ENCODE peak calls at places on chromosome 16, in nine cellular contexts. One of them, this sample, is unnamed.
A peak's percentile ranks its signal among the peaks of the same experiment; 100 is the strongest.

GRCh38 chr16:58411736-58412614 is 19.7 kb downstream of the GINS3 start:
- DNase-seq in progenitor cell of endocrine pancreas: no peak
- DNase-seq in body of pancreas: no peak
- DNase-seq in neural crest cell: no peak
- DNase-seq in stimulated activated naive CD8-positive, alpha-beta T cell treated with anti-CD3 and anti-CD28 coated beads, Interleukin-15, amount 100 ng/mL, for 72 hours: no peak
- DNase-seq in endothelial cell: no peak
- DNase-seq in heart left ventricle: no peak
- DNase-seq in SHP77: no peak
- DNase-seq in T1000: no peak
- DNase-seq in this sample: no peak

GRCh38 chr16:4744758-4745569 is 10.6 kb downstream of the DNAAF8 start:
- DNase-seq in progenitor cell of endocrine pancreas: no peak
- DNase-seq in body of pancreas: no peak
- DNase-seq in neural crest cell: no peak
- DNase-seq in stimulated activated naive CD8-positive, alpha-beta T cell treated with anti-CD3 and anti-CD28 coated beads, Interleukin-15, amount 100 ng/mL, for 72 hours: no peak
- DNase-seq in endothelial cell: no peak
- DNase-seq in heart left ventricle: no peak
- DNase-seq in SHP77: no peak
- DNase-seq in T1000: no peak
- DNase-seq in this sample: no peak

GRCh38 chr16:17467923-17468540 is 2.7 kb downstream of the XYLT1 start:
- DNase-seq in progenitor cell of endocrine pancreas: peak; percentile 59
- DNase-seq in body of pancreas: peak; percentile 65
- DNase-seq in neural crest cell: peak; percentile 71
- DNase-seq in stimulated activated naive CD8-positive, alpha-beta T cell treated with anti-CD3 and anti-CD28 coated beads, Interleukin-15, amount 100 ng/mL, for 72 hours: peak; percentile 37
- DNase-seq in endothelial cell: peak; percentile 75
- DNase-seq in heart left ventricle: peak; percentile 59
- DNase-seq in SHP77: peak; percentile 59
- DNase-seq in T1000: peak; percentile 31
- DNase-seq in this sample: peak; percentile 74

GRCh38 chr16:19084139-19084538 is 16.7 kb downstream of the COQ7 start:
- DNase-seq in progenitor cell of endocrine pancreas: no peak
- DNase-seq in body of pancreas: no peak
- DNase-seq in neural crest cell: no peak
- DNase-seq in stimulated activated naive CD8-positive, alpha-beta T cell treated with anti-CD3 and anti-CD28 coated beads, Interleukin-15, amount 100 ng/mL, for 72 hours: no peak
- DNase-seq in endothelial cell: no peak
- DNase-seq in heart left ventricle: no peak
- DNase-seq in SHP77: no peak
- DNase-seq in T1000: no peak
- DNase-seq in this sample: no peak

GRCh38 chr16:51591480-51591879 is 440.4 kb upstream of the SALL1 start:
- DNase-seq in progenitor cell of endocrine pancreas: no peak
- DNase-seq in body of pancreas: no peak
- DNase-seq in neural crest cell: no peak
- DNase-seq in stimulated activated naive CD8-positive, alpha-beta T cell treated with anti-CD3 and anti-CD28 coated beads, Interleukin-15, amount 100 ng/mL, for 72 hours: no peak
- DNase-seq in endothelial cell: no peak
- DNase-seq in heart left ventricle: no peak
- DNase-seq in SHP77: no peak
- DNase-seq in T1000: no peak
- DNase-seq in this sample: no peak

GRCh38 chr16:70692130-70692470 is 6.2 kb upstream of the MTSS2 start:
- DNase-seq in progenitor cell of endocrine pancreas: no peak
- DNase-seq in body of pancreas: no peak
- DNase-seq in neural crest cell: no peak
- DNase-seq in stimulated activated naive CD8-positive, alpha-beta T cell treated with anti-CD3 and anti-CD28 coated beads, Interleukin-15, amount 100 ng/mL, for 72 hours: no peak
- DNase-seq in endothelial cell: no peak
- DNase-seq in heart left ventricle: no peak
- DNase-seq in SHP77: no peak
- DNase-seq in T1000: no peak
- DNase-seq in this sample: no peak

GRCh38 chr16:28863929-28864886 is 565 bp downstream of the SH2B1 start:
- DNase-seq in progenitor cell of endocrine pancreas: no peak
- DNase-seq in body of pancreas: no peak
- DNase-seq in neural crest cell: no peak
- DNase-seq in stimulated activated naive CD8-positive, alpha-beta T cell treated with anti-CD3 and anti-CD28 coated beads, Interleukin-15, amount 100 ng/mL, for 72 hours: no peak
- DNase-seq in endothelial cell: peak; percentile 30
- DNase-seq in heart left ventricle: no peak
- DNase-seq in SHP77: no peak
- DNase-seq in T1000: no peak
- DNase-seq in this sample: peak; percentile 61

GRCh38 chr16:70157477-70158260 is 15.9 kb upstream of the CLEC18C start:
- DNase-seq in progenitor cell of endocrine pancreas: no peak
- DNase-seq in body of pancreas: no peak
- DNase-seq in neural crest cell: no peak
- DNase-seq in stimulated activated naive CD8-positive, alpha-beta T cell treated with anti-CD3 and anti-CD28 coated beads, Interleukin-15, amount 100 ng/mL, for 72 hours: no peak
- DNase-seq in endothelial cell: no peak
- DNase-seq in heart left ventricle: no peak
- DNase-seq in SHP77: no peak
- DNase-seq in T1000: no peak
- DNase-seq in this sample: no peak

GRCh38 chr16:87203060-87203656 is 114.0 kb downstream of the C16orf95 start:
- DNase-seq in progenitor cell of endocrine pancreas: peak; percentile 61
- DNase-seq in body of pancreas: no peak
- DNase-seq in neural crest cell: peak; percentile 83
- DNase-seq in stimulated activated naive CD8-positive, alpha-beta T cell treated with anti-CD3 and anti-CD28 coated beads, Interleukin-15, amount 100 ng/mL, for 72 hours: peak; percentile 47
- DNase-seq in endothelial cell: peak; percentile 85
- DNase-seq in heart left ventricle: peak; percentile 32
- DNase-seq in SHP77: peak; percentile 75
- DNase-seq in T1000: no peak
- DNase-seq in this sample: peak; percentile 86

GRCh38 chr16:25210758-25211157 is 6.0 kb upstream of the AQP8 start:
- DNase-seq in progenitor cell of endocrine pancreas: no peak
- DNase-seq in body of pancreas: no peak
- DNase-seq in neural crest cell: no peak
- DNase-seq in stimulated activated naive CD8-positive, alpha-beta T cell treated with anti-CD3 and anti-CD28 coated beads, Interleukin-15, amount 100 ng/mL, for 72 hours: peak; percentile 15
- DNase-seq in endothelial cell: no peak
- DNase-seq in heart left ventricle: no peak
- DNase-seq in SHP77: no peak
- DNase-seq in T1000: peak; percentile 21
- DNase-seq in this sample: peak; percentile 54

GRCh38 chr16:28318042-28318597 is 25.8 kb downstream of the SBK1 start:
- DNase-seq in progenitor cell of endocrine pancreas: no peak
- DNase-seq in body of pancreas: no peak
- DNase-seq in neural crest cell: no peak
- DNase-seq in stimulated activated naive CD8-positive, alpha-beta T cell treated with anti-CD3 and anti-CD28 coated beads, Interleukin-15, amount 100 ng/mL, for 72 hours: no peak
- DNase-seq in endothelial cell: no peak
- DNase-seq in heart left ventricle: no peak
- DNase-seq in SHP77: no peak
- DNase-seq in T1000: no peak
- DNase-seq in this sample: no peak

GRCh38 chr16:25092489-25092888 is 19.1 kb upstream of the LCMT1 start:
- DNase-seq in progenitor cell of endocrine pancreas: no peak
- DNase-seq in body of pancreas: no peak
- DNase-seq in neural crest cell: no peak
- DNase-seq in stimulated activated naive CD8-positive, alpha-beta T cell treated with anti-CD3 and anti-CD28 coated beads, Interleukin-15, amount 100 ng/mL, for 72 hours: no peak
- DNase-seq in endothelial cell: no peak
- DNase-seq in heart left ventricle: no peak
- DNase-seq in SHP77: peak; percentile 46
- DNase-seq in T1000: no peak
- DNase-seq in this sample: no peak

GRCh38 chr16:3157229-3158013 is 22.6 kb downstream of the ZNF213 start:
- DNase-seq in progenitor cell of endocrine pancreas: no peak
- DNase-seq in body of pancreas: peak; percentile 77
- DNase-seq in neural crest cell: peak; percentile 74
- DNase-seq in stimulated activated naive CD8-positive, alpha-beta T cell treated with anti-CD3 and anti-CD28 coated beads, Interleukin-15, amount 100 ng/mL, for 72 hours: peak; percentile 70
- DNase-seq in endothelial cell: peak; percentile 72
- DNase-seq in heart left ventricle: peak; percentile 39
- DNase-seq in SHP77: peak; percentile 56
- DNase-seq in T1000: peak; percentile 87
- DNase-seq in this sample: no peak

GRCh38 chr16:54630284-54630967 is 300.2 kb upstream of the IRX5 start:
- DNase-seq in progenitor cell of endocrine pancreas: no peak
- DNase-seq in body of pancreas: no peak
- DNase-seq in neural crest cell: no peak
- DNase-seq in stimulated activated naive CD8-positive, alpha-beta T cell treated with anti-CD3 and anti-CD28 coated beads, Interleukin-15, amount 100 ng/mL, for 72 hours: no peak
- DNase-seq in endothelial cell: no peak
- DNase-seq in heart left ventricle: no peak
- DNase-seq in SHP77: no peak
- DNase-seq in T1000: no peak
- DNase-seq in this sample: no peak

GRCh38 chr16:87945351-87946042 is 5.7 kb upstream of the BANP start:
- DNase-seq in progenitor cell of endocrine pancreas: peak; percentile 90
- DNase-seq in body of pancreas: peak; percentile 87
- DNase-seq in neural crest cell: no peak
- DNase-seq in stimulated activated naive CD8-positive, alpha-beta T cell treated with anti-CD3 and anti-CD28 coated beads, Interleukin-15, amount 100 ng/mL, for 72 hours: peak; percentile 36
- DNase-seq in endothelial cell: no peak
- DNase-seq in heart left ventricle: peak; percentile 74
- DNase-seq in SHP77: peak; percentile 100
- DNase-seq in T1000: no peak
- DNase-seq in this sample: peak; percentile 42

GRCh38 chr16:76201385-76201784 is 75.8 kb upstream of the CNTNAP4 start:
- DNase-seq in progenitor cell of endocrine pancreas: no peak
- DNase-seq in body of pancreas: no peak
- DNase-seq in neural crest cell: no peak
- DNase-seq in stimulated activated naive CD8-positive, alpha-beta T cell treated with anti-CD3 and anti-CD28 coated beads, Interleukin-15, amount 100 ng/mL, for 72 hours: no peak
- DNase-seq in endothelial cell: no peak
- DNase-seq in heart left ventricle: no peak
- DNase-seq in SHP77: no peak
- DNase-seq in T1000: no peak
- DNase-seq in this sample: no peak

GRCh38 chr16:69720822-69721430 is 5.4 kb downstream of the NQO1 start:
- DNase-seq in progenitor cell of endocrine pancreas: no peak
- DNase-seq in body of pancreas: no peak
- DNase-seq in neural crest cell: no peak
- DNase-seq in stimulated activated naive CD8-positive, alpha-beta T cell treated with anti-CD3 and anti-CD28 coated beads, Interleukin-15, amount 100 ng/mL, for 72 hours: no peak
- DNase-seq in endothelial cell: no peak
- DNase-seq in heart left ventricle: no peak
- DNase-seq in SHP77: no peak
- DNase-seq in T1000: no peak
- DNase-seq in this sample: no peak

GRCh38 chr16:67425581-67425980 is 5.3 kb upstream of the HSD11B2 start:
- DNase-seq in progenitor cell of endocrine pancreas: no peak
- DNase-seq in body of pancreas: no peak
- DNase-seq in neural crest cell: no peak
- DNase-seq in stimulated activated naive CD8-positive, alpha-beta T cell treated with anti-CD3 and anti-CD28 coated beads, Interleukin-15, amount 100 ng/mL, for 72 hours: no peak
- DNase-seq in endothelial cell: no peak
- DNase-seq in heart left ventricle: no peak
- DNase-seq in SHP77: no peak
- DNase-seq in T1000: no peak
- DNase-seq in this sample: no peak

GRCh38 chr16:29678691-29679267 is at the start of gene QPRT:
- DNase-seq in progenitor cell of endocrine pancreas: peak; percentile 51
- DNase-seq in body of pancreas: peak; percentile 80
- DNase-seq in neural crest cell: peak; percentile 60
- DNase-seq in stimulated activated naive CD8-positive, alpha-beta T cell treated with anti-CD3 and anti-CD28 coated beads, Interleukin-15, amount 100 ng/mL, for 72 hours: no peak
- DNase-seq in endothelial cell: peak; percentile 35
- DNase-seq in heart left ventricle: peak; percentile 48
- DNase-seq in SHP77: peak; percentile 65
- DNase-seq in T1000: no peak
- DNase-seq in this sample: peak; percentile 90

GRCh38 chr16:3562914-3563480 is 14.2 kb downstream of the NLRC3 start:
- DNase-seq in progenitor cell of endocrine pancreas: no peak
- DNase-seq in body of pancreas: no peak
- DNase-seq in neural crest cell: no peak
- DNase-seq in stimulated activated naive CD8-positive, alpha-beta T cell treated with anti-CD3 and anti-CD28 coated beads, Interleukin-15, amount 100 ng/mL, for 72 hours: no peak
- DNase-seq in endothelial cell: no peak
- DNase-seq in heart left ventricle: no peak
- DNase-seq in SHP77: no peak
- DNase-seq in T1000: no peak
- DNase-seq in this sample: no peak

GRCh38 chr16:46930861-46931260 is 42.6 kb downstream of the DNAJA2 start:
- DNase-seq in progenitor cell of endocrine pancreas: no peak
- DNase-seq in body of pancreas: no peak
- DNase-seq in neural crest cell: no peak
- DNase-seq in stimulated activated naive CD8-positive, alpha-beta T cell treated with anti-CD3 and anti-CD28 coated beads, Interleukin-15, amount 100 ng/mL, for 72 hours: no peak
- DNase-seq in endothelial cell: no peak
- DNase-seq in heart left ventricle: no peak
- DNase-seq in SHP77: no peak
- DNase-seq in T1000: no peak
- DNase-seq in this sample: no peak

GRCh38 chr16:81551821-81552304 is 107.3 kb downstream of the CMIP start:
- DNase-seq in progenitor cell of endocrine pancreas: no peak
- DNase-seq in body of pancreas: no peak
- DNase-seq in neural crest cell: no peak
- DNase-seq in stimulated activated naive CD8-positive, alpha-beta T cell treated with anti-CD3 and anti-CD28 coated beads, Interleukin-15, amount 100 ng/mL, for 72 hours: no peak
- DNase-seq in endothelial cell: no peak
- DNase-seq in heart left ventricle: peak; percentile 42
- DNase-seq in SHP77: no peak
- DNase-seq in T1000: no peak
- DNase-seq in this sample: no peak

GRCh38 chr16:26889751-26890150 is 177.0 kb upstream of the C16orf82 start:
- DNase-seq in progenitor cell of endocrine pancreas: no peak
- DNase-seq in body of pancreas: no peak
- DNase-seq in neural crest cell: no peak
- DNase-seq in stimulated activated naive CD8-positive, alpha-beta T cell treated with anti-CD3 and anti-CD28 coated beads, Interleukin-15, amount 100 ng/mL, for 72 hours: no peak
- DNase-seq in endothelial cell: no peak
- DNase-seq in heart left ventricle: no peak
- DNase-seq in SHP77: no peak
- DNase-seq in T1000: no peak
- DNase-seq in this sample: no peak

GRCh38 chr16:57906385-57907316 is 64.3 kb downstream of the CNGB1 start:
- DNase-seq in progenitor cell of endocrine pancreas: no peak
- DNase-seq in body of pancreas: no peak
- DNase-seq in neural crest cell: peak; percentile 25
- DNase-seq in stimulated activated naive CD8-positive, alpha-beta T cell treated with anti-CD3 and anti-CD28 coated beads, Interleukin-15, amount 100 ng/mL, for 72 hours: peak; percentile 34
- DNase-seq in endothelial cell: peak; percentile 23
- DNase-seq in heart left ventricle: no peak
- DNase-seq in SHP77: no peak
- DNase-seq in T1000: no peak
- DNase-seq in this sample: no peak

GRCh38 chr16:1989209-1989825 is 453 bp upstream of the SYNGR3 start:
- DNase-seq in progenitor cell of endocrine pancreas: no peak
- DNase-seq in body of pancreas: no peak
- DNase-seq in neural crest cell: no peak
- DNase-seq in stimulated activated naive CD8-positive, alpha-beta T cell treated with anti-CD3 and anti-CD28 coated beads, Interleukin-15, amount 100 ng/mL, for 72 hours: no peak
- DNase-seq in endothelial cell: no peak
- DNase-seq in heart left ventricle: no peak
- DNase-seq in SHP77: no peak
- DNase-seq in T1000: no peak
- DNase-seq in this sample: no peak

GRCh38 chr16:3804426-3805016 is 76.0 kb downstream of the CREBBP start:
- DNase-seq in progenitor cell of endocrine pancreas: no peak
- DNase-seq in body of pancreas: no peak
- DNase-seq in neural crest cell: no peak
- DNase-seq in stimulated activated naive CD8-positive, alpha-beta T cell treated with anti-CD3 and anti-CD28 coated beads, Interleukin-15, amount 100 ng/mL, for 72 hours: no peak
- DNase-seq in endothelial cell: no peak
- DNase-seq in heart left ventricle: no peak
- DNase-seq in SHP77: no peak
- DNase-seq in T1000: no peak
- DNase-seq in this sample: no peak

GRCh38 chr16:16146380-16147315 is 76.6 kb downstream of the ABCC6 start:
- DNase-seq in progenitor cell of endocrine pancreas: no peak
- DNase-seq in body of pancreas: peak; percentile 32
- DNase-seq in neural crest cell: no peak
- DNase-seq in stimulated activated naive CD8-positive, alpha-beta T cell treated with anti-CD3 and anti-CD28 coated beads, Interleukin-15, amount 100 ng/mL, for 72 hours: no peak
- DNase-seq in endothelial cell: no peak
- DNase-seq in heart left ventricle: peak; percentile 30
- DNase-seq in SHP77: peak; percentile 18
- DNase-seq in T1000: no peak
- DNase-seq in this sample: no peak

GRCh38 chr16:80056334-80056733 is 455.8 kb upstream of the MAF start:
- DNase-seq in progenitor cell of endocrine pancreas: no peak
- DNase-seq in body of pancreas: no peak
- DNase-seq in neural crest cell: no peak
- DNase-seq in stimulated activated naive CD8-positive, alpha-beta T cell treated with anti-CD3 and anti-CD28 coated beads, Interleukin-15, amount 100 ng/mL, for 72 hours: no peak
- DNase-seq in endothelial cell: no peak
- DNase-seq in heart left ventricle: no peak
- DNase-seq in SHP77: no peak
- DNase-seq in T1000: no peak
- DNase-seq in this sample: no peak

GRCh38 chr16:81181013-81181720 is 57.3 kb upstream of the BCO1 start:
- DNase-seq in progenitor cell of endocrine pancreas: peak; percentile 19
- DNase-seq in body of pancreas: peak; percentile 72
- DNase-seq in neural crest cell: peak; percentile 57
- DNase-seq in stimulated activated naive CD8-positive, alpha-beta T cell treated with anti-CD3 and anti-CD28 coated beads, Interleukin-15, amount 100 ng/mL, for 72 hours: no peak
- DNase-seq in endothelial cell: peak; percentile 43
- DNase-seq in heart left ventricle: peak; percentile 83
- DNase-seq in SHP77: no peak
- DNase-seq in T1000: peak; percentile 91
- DNase-seq in this sample: peak; percentile 97

GRCh38 chr16:85286970-85287814 is 174.9 kb upstream of the CIBAR2 start:
- DNase-seq in progenitor cell of endocrine pancreas: no peak
- DNase-seq in body of pancreas: no peak
- DNase-seq in neural crest cell: peak; percentile 45
- DNase-seq in stimulated activated naive CD8-positive, alpha-beta T cell treated with anti-CD3 and anti-CD28 coated beads, Interleukin-15, amount 100 ng/mL, for 72 hours: no peak
- DNase-seq in endothelial cell: no peak
- DNase-seq in heart left ventricle: peak; percentile 32
- DNase-seq in SHP77: no peak
- DNase-seq in T1000: no peak
- DNase-seq in this sample: no peak

GRCh38 chr16:1494129-1494640 is 1.0 kb downstream of the TELO2 start:
- DNase-seq in progenitor cell of endocrine pancreas: no peak
- DNase-seq in body of pancreas: peak; percentile 39
- DNase-seq in neural crest cell: no peak
- DNase-seq in stimulated activated naive CD8-positive, alpha-beta T cell treated with anti-CD3 and anti-CD28 coated beads, Interleukin-15, amount 100 ng/mL, for 72 hours: no peak
- DNase-seq in endothelial cell: peak; percentile 48
- DNase-seq in heart left ventricle: peak; percentile 67
- DNase-seq in SHP77: no peak
- DNase-seq in T1000: peak; percentile 61
- DNase-seq in this sample: peak; percentile 47